ENCODE peak calls at places on chromosome 9, in four cellular contexts. T, W, S and O are unnamed samples.
A peak's percentile ranks its signal among the peaks of the same experiment; 100 is the strongest.

GRCh38 chr9:117644607-117645244 is 59.5 kb upstream of the TLR4 start:
- DNase-seq in W (peak; percentile 95), T (peak; percentile 17), S (peak; percentile 68), O (peak; percentile 85)

GRCh38 chr9:122445155-122445749 is 32.5 kb downstream of the OR1J1 start:
- DNase-seq in S (no peak), W (no peak), T (no peak), O (no peak)

GRCh38 chr9:18051638-18052037 is 422.3 kb upstream of the ADAMTSL1 start:
- DNase-seq in T (no peak), S (no peak), W (no peak), O (no peak)

GRCh38 chr9:1210954-1211353 is 160.8 kb downstream of the DMRT2 start:
- DNase-seq in S (no peak), W (no peak), T (no peak), O (no peak)

GRCh38 chr9:81108821-81109220 is 580.5 kb downstream of the TLE1 start:
- DNase-seq in T (no peak), S (no peak), W (no peak), O (no peak)

GRCh38 chr9:128593039-128593438 is 40.7 kb downstream of the SPTAN1 start:
- DNase-seq in S (no peak), T (no peak), W (no peak), O (no peak)

GRCh38 chr9:90827181-90827866 is 25.7 kb downstream of the SYK start:
- DNase-seq in T (no peak), S (no peak), W (no peak), O (peak; percentile 65)

GRCh38 chr9:113705938-113706519 is 170.1 kb upstream of the ZNF618 start:
- DNase-seq in W (peak; percentile 0), T (no peak), S (no peak), O (peak; percentile 11)

GRCh38 chr9:35960029-35960655 is 2.2 kb upstream of the OR2S2 start:
- DNase-seq in S (no peak), T (no peak), W (no peak), O (no peak)

GRCh38 chr9:128575469-128575868 is 23.1 kb downstream of the SPTAN1 start:
- DNase-seq in T (no peak), S (no peak), W (no peak), O (peak; percentile 54)

GRCh38 chr9:61674465-61674864 is 484.6 kb downstream of the SPATA31A7 start:
- DNase-seq in T (no peak), W (peak; percentile 71), S (no peak), O (no peak)

GRCh38 chr9:99031994-99032393 is 72.9 kb upstream of the TGFBR1 start:
- DNase-seq in S (no peak), W (no peak), T (no peak), O (no peak)

GRCh38 chr9:93676310-93677054 is 100.1 kb downstream of the PHF2 start:
- DNase-seq in S (no peak), W (peak; percentile 78), T (no peak), O (no peak)

GRCh38 chr9:127983847-127984289 is 3.1 kb upstream of the EEIG1 start:
- DNase-seq in W (no peak), S (no peak), T (no peak), O (peak; percentile 46)

GRCh38 chr9:134898319-134898718 is 17.7 kb downstream of the FCN2 start:
- DNase-seq in S (no peak), T (no peak), W (peak; percentile 68), O (no peak)

GRCh38 chr9:72473474-72474241 is 47.8 kb upstream of the TMC1 start:
- DNase-seq in T (no peak), W (no peak), S (peak; percentile 36), O (no peak)

GRCh38 chr9:104841601-104842106 is 77.7 kb downstream of the NIPSNAP3B start:
- DNase-seq in S (no peak), W (peak; percentile 68), T (no peak), O (no peak)

GRCh38 chr9:75960561-75960960 is 70.1 kb downstream of the PCSK5 start:
- DNase-seq in T (no peak), S (no peak), W (no peak), O (no peak)